ENCODE peak calls at places on chromosomes 5 and 9, in four cellular contexts. J is GM18507; F is effector memory CD8-positive, alpha-beta T cell; K is stomach. H is an unnamed sample.

GRCh38 chr9:130745829-130746228 is 52.2 kb downstream of the EXOSC2 start:
- DNase-seq in J (no peak), F (no peak), K (no peak), H (no peak)

GRCh38 chr5:94620257-94620656 is 1.8 kb downstream of the SLF1 start:
- DNase-seq in J (no peak), F (no peak), K (no peak), H (no peak)

GRCh38 chr5:169416583-169417196 is 115.8 kb upstream of the SLIT3 start:
- DNase-seq in J (peak; percentile 58), F (no peak), K (no peak), H (peak; percentile 82)

GRCh38 chr9:20041717-20042116 is 252.9 kb upstream of the SLC24A2 start:
- DNase-seq in J (no peak), F (peak; percentile 19), K (no peak), H (peak; percentile 32)

GRCh38 chr9:113775714-113776113 is 100.4 kb upstream of the ZNF618 start:
- DNase-seq in J (no peak), F (no peak), K (no peak), H (no peak)

GRCh38 chr9:800561-800960 is 40.9 kb upstream of the DMRT1 start:
- DNase-seq in J (no peak), F (no peak), K (no peak), H (no peak)

GRCh38 chr5:77957-78804 is 13.8 kb upstream of the PLEKHG4B start:
- DNase-seq in J (peak; percentile 22), F (no peak), K (peak; percentile 73), H (no peak)

GRCh38 chr5:97751556-97751955 is 568.5 kb upstream of the RIOK2 start:
- DNase-seq in J (no peak), F (no peak), K (no peak), H (no peak)

GRCh38 chr5:150024241-150024984 is 23.9 kb downstream of the HMGXB3 start:
- DNase-seq in J (no peak), F (no peak), K (no peak), H (peak; percentile 51)

H was measured in heart left ventricle.